ENCODE peak calls at places on chromosomes 3 and 15, in eight cellular contexts. X is IMR-90; O is GM13977; M is AG10803; A is CD4-positive, alpha-beta T cell; Q is A549; F is progenitor cell of endocrine pancreas; U is B cell. K is an unnamed sample.
A peak's percentile ranks its signal among the peaks of the same experiment; 100 is the strongest.

GRCh38 chr3:58419782-58420512 is 13.7 kb downstream of the PDHB start:
- DNase-seq in Q (no peak), A (no peak), U (peak; percentile 45), F (no peak), M (peak; percentile 51), O (peak; percentile 28), X (peak; percentile 72), K (no peak)

GRCh38 chr3:10021856-10022775 is 4.1 kb upstream of the FANCD2 start:
- DNase-seq in A (no peak), F (no peak), M (no peak), U (no peak), O (no peak), X (no peak), Q (no peak), K (no peak)

GRCh38 chr15:48046813-48047483 is 73.8 kb upstream of the SLC24A5 start:
- DNase-seq in F (no peak), Q (no peak), M (no peak), A (no peak), U (no peak), X (no peak), O (no peak), K (no peak)

GRCh38 chr15:89400997-89401590 is 66.5 kb upstream of the POLG start:
- DNase-seq in A (no peak), X (no peak), Q (no peak), O (no peak), F (no peak), M (no peak), U (no peak), K (no peak)

GRCh38 chr3:115704661-115705338 is 81.5 kb downstream of the GAP43 start:
- DNase-seq in Q (no peak), M (peak; percentile 18), X (peak; percentile 75), O (no peak), U (no peak), F (no peak), A (no peak), K (no peak)

GRCh38 chr3:45055032-45055410 is 28.9 kb downstream of the CLEC3B start:
- DNase-seq in O (no peak), M (peak; percentile 89), U (no peak), X (peak; percentile 87), A (no peak), F (no peak), Q (no peak), K (no peak)

GRCh38 chr3:99878005-99878404 is 60.3 kb downstream of the CMSS1 start:
- DNase-seq in U (no peak), O (peak; percentile 50), A (no peak), F (no peak), X (peak; percentile 88), M (peak; percentile 79), Q (no peak), K (no peak)

GRCh38 chr3:158347966-158348365 is 223.0 kb upstream of the MLF1 start:
- DNase-seq in O (no peak), Q (no peak), U (no peak), M (peak; percentile 33), F (no peak), A (no peak), X (peak; percentile 11), K (no peak)

GRCh38 chr15:100783296-100783695 is 96.3 kb upstream of the ALDH1A3 start:
- DNase-seq in F (peak; percentile 3), Q (no peak), U (no peak), O (no peak), A (no peak), M (no peak), X (no peak), K (no peak)

GRCh38 chr15:57285386-57285785 is 90.9 kb upstream of the CGNL1 start:
- DNase-seq in X (no peak), A (no peak), F (no peak), O (no peak), M (no peak), Q (no peak), U (no peak), K (no peak)

GRCh38 chr3:143600762-143601161 is 247.5 kb downstream of the SLC9A9 start:
- DNase-seq in F (no peak), Q (no peak), O (no peak), A (no peak), U (no peak), X (no peak), M (peak; percentile 5), K (no peak)

GRCh38 chr3:46503194-46503924 is 5.6 kb downstream of the RTP3 start:
- DNase-seq in A (no peak), F (no peak), X (peak; percentile 23), U (no peak), Q (no peak), O (no peak), M (no peak), K (no peak)

GRCh38 chr3:41274944-41275668 is 75.8 kb downstream of the CTNNB1 start:
- DNase-seq in X (peak; percentile 76), A (no peak), Q (peak; percentile 58), F (no peak), U (no peak), O (no peak), M (peak; percentile 77), K (no peak)

GRCh38 chr15:99931703-99932603 is 198.7 kb upstream of the LYSMD4 start:
- DNase-seq in X (no peak), O (no peak), F (no peak), U (no peak), Q (no peak), M (no peak), A (no peak), K (no peak)

GRCh38 chr3:159216295-159216694 is 414.4 kb downstream of the MFSD1 start:
- DNase-seq in O (no peak), F (no peak), U (no peak), A (no peak), X (no peak), Q (no peak), M (no peak), K (no peak)

GRCh38 chr3:38036906-38037305 is 2.1 kb upstream of the DLEC1 start:
- DNase-seq in U (no peak), Q (no peak), M (no peak), F (no peak), X (no peak), A (no peak), O (no peak), K (no peak)

GRCh38 chr3:38040400-38040799 is 1.4 kb downstream of the DLEC1 start:
- DNase-seq in O (no peak), A (no peak), F (no peak), Q (no peak), M (no peak), X (no peak), U (no peak), K (no peak)

GRCh38 chr3:38039101-38039898 is at the start of gene DLEC1:
- DNase-seq in A (peak; percentile 72), U (peak; percentile 86), Q (no peak), M (peak; percentile 36), F (no peak), O (peak; percentile 86), X (peak; percentile 46), K (peak; percentile 68)

GRCh38 chr3:38038447-38038911 is 529 bp upstream of the DLEC1 start:
- DNase-seq in U (no peak), O (no peak), A (no peak), Q (no peak), F (no peak), M (no peak), X (no peak), K (no peak)

GRCh38 chr3:38039899-38040261 is 872 bp downstream of the DLEC1 start:
- DNase-seq in O (no peak), F (no peak), X (peak; percentile 42), U (peak; percentile 79), A (peak; percentile 33), M (peak; percentile 44), Q (no peak), K (peak; percentile 47)
- TF ChIP-seq CTCF in O (peak; percentile 26), F (no peak), X (peak; percentile 29), U (peak; percentile 28), A (no peak), M (peak; percentile 22), Q (no peak), K (peak; percentile 45)

GRCh38 chr3:94098487-94098886 is 35.6 kb downstream of the NSUN3 start:
- DNase-seq in Q (no peak), O (no peak), F (no peak), U (no peak), A (no peak), X (peak; percentile 5), M (peak; percentile 7), K (no peak)
- TF ChIP-seq CTCF in Q (no peak), O (no peak), F (no peak), U (no peak), A (no peak), X (no peak), M (no peak), K (no peak)

DNA sequence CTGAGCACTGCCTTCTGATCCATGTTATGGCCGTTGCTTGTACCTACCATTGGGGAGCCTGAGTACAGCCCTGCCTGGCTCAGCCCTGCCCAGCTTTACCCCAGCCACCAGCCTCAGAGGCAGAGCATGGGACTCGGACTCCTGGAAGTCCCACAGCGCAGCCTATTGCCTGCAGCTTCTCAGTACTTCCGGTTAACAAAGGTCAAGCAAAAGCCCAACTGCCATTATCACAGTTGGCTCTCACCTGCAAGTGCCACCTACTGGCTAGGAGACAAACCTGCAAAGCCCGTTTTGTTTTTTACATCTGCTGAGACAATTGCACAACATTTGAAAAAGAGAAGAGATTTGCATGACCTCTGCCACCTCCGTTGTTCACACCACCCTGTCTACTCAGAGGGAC is 1081.7 kb downstream of the NAALADL2 start:
- DNase-seq in A (no peak), M (no peak), U (no peak), X (no peak), Q (no peak), F (no peak), O (peak; percentile 38), K (no peak)
- TF ChIP-seq CTCF in A (no peak), M (no peak), U (no peak), X (no peak), Q (no peak), F (no peak), O (peak; percentile 37), K (no peak)

GRCh38 chr15:90539789-90540188 is 10.1 kb downstream of the CRTC3 start:
- DNase-seq in M (no peak), X (no peak), Q (no peak), A (no peak), O (no peak), F (no peak), U (no peak), K (no peak)

GRCh38 chr15:90547545-90547944 is 17.8 kb downstream of the CRTC3 start:
- DNase-seq in X (no peak), U (no peak), F (no peak), Q (no peak), M (no peak), O (no peak), A (no peak), K (no peak)

GRCh38 chr15:90550919-90551318 is 21.2 kb downstream of the CRTC3 start:
- DNase-seq in M (peak; percentile 38), F (no peak), U (no peak), O (peak; percentile 27), X (no peak), A (no peak), Q (no peak), K (no peak)

GRCh38 chr15:90540768-90541167 is 11.0 kb downstream of the CRTC3 start:
- DNase-seq in F (no peak), X (no peak), A (no peak), U (no peak), M (no peak), O (no peak), Q (no peak), K (no peak)

DNA sequence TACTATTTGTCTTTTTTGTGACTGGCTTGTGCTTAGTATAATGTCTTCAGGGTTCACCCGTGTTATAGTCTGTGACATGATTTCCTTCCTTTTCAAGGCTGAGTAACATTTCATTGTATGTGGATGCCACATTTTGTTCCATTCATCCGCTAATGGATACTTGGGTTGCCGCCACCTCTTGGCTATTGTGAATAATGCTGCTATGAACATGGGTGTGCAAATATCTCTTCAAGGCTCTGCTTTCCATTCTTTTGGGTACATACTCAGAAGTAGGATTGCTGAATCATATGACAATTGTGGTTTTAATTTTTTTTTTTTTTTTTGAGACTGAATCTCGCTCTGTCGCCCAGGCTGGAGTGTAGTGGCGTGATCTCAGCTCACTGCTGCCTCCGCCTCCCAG is 15.4 kb downstream of the CRTC3 start:
- DNase-seq in M (peak; percentile 15), A (no peak), O (no peak), F (no peak), U (no peak), Q (no peak), X (no peak), K (no peak)
- TF ChIP-seq CTCF in M (no peak), A (no peak), O (no peak), F (no peak), U (no peak), Q (peak; percentile 17), X (no peak), K (no peak)

K was measured in natural killer cell.